ENCODE peak calls at places on chromosomes 3 and 15, in four cellular contexts. O, Z, R and W are unnamed samples. For H3K4me1, the result is how much of the 10 kb centered on the place peaks cover.

GRCh38 chr3:195834675-195835583 is 23.2 kb upstream of the MUC4 start:
- DNase-seq in Z (no peak), R (no peak), O (no peak), W (no peak)

GRCh38 chr15:27114440-27114839 is 143.5 kb downstream of the GABRG3 start:
- DNase-seq in R (no peak), O (no peak), Z (no peak), W (no peak)

GRCh38 chr3:16456784-16457415 is 56.6 kb downstream of the RFTN1 start:
- DNase-seq in R (no peak), Z (no peak), O (no peak), W (no peak)

GRCh38 chr3:27357665-27358258 is 11.4 kb downstream of the NEK10 start:
- DNase-seq in O (peak), Z (peak), R (no peak), W (peak)

GRCh38 chr3:141243295-141243707 is 11.7 kb downstream of the PXYLP1 start:
- DNase-seq in Z (no peak), O (peak), R (no peak), W (no peak)

GRCh38 chr3:193732827-193733226 is 139.8 kb downstream of the OPA1 start:
- DNase-seq in Z (no peak), O (no peak), R (no peak), W (no peak)

GRCh38 chr3:146165844-146166243 is 4.9 kb upstream of the PLOD2 start:
- DNase-seq in O (no peak), Z (no peak), R (no peak), W (no peak)

GRCh38 chr15:52872036-52872818 is 82.1 kb upstream of the ONECUT1 start:
- DNase-seq in O (no peak), Z (no peak), R (no peak), W (no peak)

GRCh38 chr15:87851497-87851896 is 405.0 kb downstream of the NTRK3 start:
- DNase-seq in Z (no peak), O (no peak), R (no peak), W (no peak)

GRCh38 chr15:90207252-90207651 is 6.1 kb downstream of the SEMA4B start:
- DNase-seq in R (no peak), O (no peak), Z (no peak), W (no peak)

GRCh38 chr15:98881526-98882517 is 125.8 kb downstream of the PGPEP1L start:
- DNase-seq in Z (peak), R (no peak), O (no peak), W (no peak)

GRCh38 chr15:85960381-85960780 is 119.3 kb upstream of the AGBL1 start:
- DNase-seq in O (no peak), Z (no peak), R (no peak), W (no peak)

GRCh38 chr15:85967553-85967952 is 112.1 kb upstream of the AGBL1 start:
- DNase-seq in O (no peak), Z (no peak), R (no peak), W (no peak)

GRCh38 chr15:85959573-85959972 is 120.1 kb upstream of the AGBL1 start:
- DNase-seq in O (no peak), Z (no peak), R (no peak), W (no peak)

GRCh38 chr15:85963262-85963760 is 116.4 kb upstream of the AGBL1 start:
- DNase-seq in R (no peak), Z (no peak), O (no peak), W (no peak)

GRCh38 chr15:85964471-85964870 is 115.2 kb upstream of the AGBL1 start:
- DNase-seq in R (no peak), Z (no peak), O (no peak), W (no peak)
- TF ChIP-seq SUZ12 in R (no peak), Z (no peak), O (no peak), W (no peak)

DNA sequence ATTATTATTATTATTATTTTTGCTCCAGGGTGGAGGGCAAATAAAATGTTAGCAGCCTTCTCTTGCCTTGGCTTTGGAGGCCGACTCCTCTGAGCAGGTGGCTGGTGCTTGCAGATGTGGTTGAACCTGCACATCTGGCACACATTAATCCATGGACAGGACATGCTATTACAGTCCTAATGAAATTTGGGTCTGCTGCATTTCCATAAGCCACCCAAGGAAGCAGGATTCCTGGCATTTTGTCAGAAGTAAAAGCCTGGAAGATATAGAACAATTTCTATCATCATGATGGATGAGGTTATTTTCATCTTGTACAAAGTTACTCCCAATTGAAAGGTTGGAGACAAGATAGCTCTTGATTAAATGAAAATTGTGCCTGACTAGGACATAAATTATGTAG is 130.8 kb upstream of the RGMA start:
- DNase-seq in R (no peak), Z (no peak), O (no peak), W (no peak)
- H3K4me1 ChIP-seq in R (under half), Z (under half), O (under half), W (under half)

GRCh38 chr3:129602309-129602708 is 4.2 kb downstream of the PLXND1 start:
- DNase-seq in R (no peak), Z (no peak), O (peak), W (no peak)

GRCh38 chr3:129603561-129603942 is 2.9 kb downstream of the PLXND1 start:
- DNase-seq in O (no peak), Z (no peak), R (no peak), W (no peak)

GRCh38 chr3:129601713-129602112 is 4.8 kb downstream of the PLXND1 start:
- DNase-seq in O (no peak), Z (no peak), R (no peak), W (no peak)

GRCh38 chr3:129604223-129604941 is 2.1 kb downstream of the PLXND1 start:
- DNase-seq in O (no peak), R (no peak), Z (no peak), W (no peak)

GRCh38 chr3:129602730-129603560 is 3.5 kb downstream of the PLXND1 start:
- DNase-seq in Z (peak), R (no peak), O (no peak), W (no peak)
- TF ChIP-seq SUZ12 in Z (no peak), R (no peak), O (no peak), W (no peak)

DNA sequence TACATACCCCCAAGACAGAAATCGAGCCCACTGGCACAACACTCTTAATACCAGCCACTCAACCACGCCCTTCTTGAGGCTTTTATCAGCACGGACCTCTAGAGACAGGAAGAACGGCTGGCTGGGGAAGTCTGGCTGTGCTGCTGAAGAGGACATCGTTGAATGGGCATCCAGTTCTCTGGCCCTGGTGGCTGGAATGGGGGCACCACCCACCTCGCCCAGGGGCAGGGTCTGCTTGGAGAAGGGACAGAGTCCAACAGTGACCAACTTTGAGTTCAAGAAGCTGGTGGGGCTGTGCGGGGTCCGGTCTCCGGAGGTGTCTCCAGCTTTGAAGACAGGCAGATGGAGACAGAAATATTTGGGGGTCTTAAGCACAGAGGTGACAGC is 77.5 kb downstream of the ATP10A start:
- DNase-seq in R (no peak), O (no peak), Z (no peak), W (no peak)
- H3K4me1 ChIP-seq in R (under half), O (under half), Z (under half), W (under half)